ENCODE peak calls at places on chromosomes 4 and X, in five cellular contexts. Y is H1, S is HepG2, P is K562, V is GM12878. O is an unnamed sample.

GRCh38 chr4:7762376-7763040 is 177.2 kb downstream of the AFAP1 start:
- DNase-seq in Y (no peak), S (no peak), P (no peak), V (no peak), O (no peak)

GRCh38 chrX:44439242-44439641 is 95.8 kb upstream of the EFHC2 start:
- DNase-seq in Y (no peak), S (no peak), P (no peak), V (no peak), O (no peak)

GRCh38 chr4:930827-931193 is 1.3 kb downstream of the GAK start:
- DNase-seq in Y (no peak), S (no peak), P (no peak), V (no peak), O (no peak)

GRCh38 chr4:139489638-139490037 is 35.7 kb downstream of the RAB33B start:
- DNase-seq in Y (no peak), S (no peak), P (no peak), V (no peak), O (no peak)

GRCh38 chrX:155867821-155868220 is 13.3 kb upstream of the VAMP7 start:
- DNase-seq in Y (no peak), S (no peak), P (no peak), V (no peak), O (no peak)

GRCh38 chr4:136400829-136401228 is 1131.5 kb downstream of the PCDH18 start:
- DNase-seq in Y (no peak), S (peak), P (no peak), V (no peak), O (no peak)

GRCh38 chr4:67576538-67576937 is 18.0 kb downstream of the STAP1 start:
- DNase-seq in Y (no peak), S (no peak), P (no peak), V (no peak), O (no peak)

GRCh38 chr4:83964996-83965541 is 429.2 kb downstream of the GPAT3 start:
- DNase-seq in Y (no peak), S (no peak), P (peak), V (no peak), O (no peak)

GRCh38 chrX:43595931-43596330 is 60.2 kb upstream of the MAOA start:
- DNase-seq in Y (no peak), S (no peak), P (no peak), V (no peak), O (no peak)

GRCh38 chrX:30876367-30876766 is 12.7 kb downstream of the TAB3 start:
- DNase-seq in Y (no peak), S (peak), P (no peak), V (no peak), O (no peak)

GRCh38 chr4:129094347-129094746 is 1.0 kb upstream of the SCLT1 start:
- DNase-seq in Y (no peak), S (no peak), P (no peak), V (no peak), O (no peak)

GRCh38 chrX:14209034-14209433 is 179.3 kb upstream of the GEMIN8 start:
- DNase-seq in Y (no peak), S (no peak), P (no peak), V (no peak), O (no peak)

GRCh38 chr4:76407440-76408119 is 13.4 kb downstream of the CCDC158 start:
- DNase-seq in Y (no peak), S (no peak), P (no peak), V (no peak), O (no peak)

GRCh38 chrX:119693032-119693995 is at the start of gene SEPTIN6:
- DNase-seq in Y (peak), S (peak), P (peak), V (no peak), O (peak)

GRCh38 chrX:105526431-105526830 is 295.9 kb upstream of the NRK start:
- DNase-seq in Y (no peak), S (no peak), P (no peak), V (no peak), O (no peak)

DNA sequence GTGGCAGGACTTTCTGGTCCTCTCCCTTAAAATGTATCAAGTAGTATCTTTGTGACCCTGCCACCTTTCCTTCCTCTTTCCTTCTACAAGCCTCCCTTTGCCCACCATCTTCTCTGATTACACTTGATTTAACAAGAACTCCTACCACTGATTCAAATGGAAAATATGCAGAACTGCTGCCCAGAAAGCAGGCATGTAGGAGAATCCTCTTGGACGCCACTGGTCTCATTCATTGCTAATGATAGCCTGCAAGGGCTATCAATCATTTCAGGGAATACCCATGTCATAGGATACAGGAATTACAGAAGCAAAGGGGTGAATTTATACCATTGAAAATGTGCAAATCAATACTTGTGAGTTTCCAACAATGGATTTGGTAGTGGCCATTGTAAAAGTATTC is 294.6 kb upstream of the NRK start:
- DNase-seq in Y (no peak), S (no peak), P (no peak), V (no peak), O (no peak)
- TF ChIP-seq SP1 in Y (no peak), S (no peak), P (no peak), V (no peak), O (no peak)

GRCh38 chr4:147509386-147509785 is 28.5 kb downstream of the EDNRA start:
- DNase-seq in Y (no peak), S (no peak), P (no peak), V (no peak), O (peak)
- TF ChIP-seq ATF2 in Y (no peak), S (no peak), P (no peak), V (no peak), O (no peak)

GRCh38 chr4:86974481-86975050 is 39.8 kb downstream of the AFF1 start:
- DNase-seq in Y (no peak), S (no peak), P (no peak), V (no peak), O (no peak)

GRCh38 chr4:86971355-86971683 is 36.5 kb downstream of the AFF1 start:
- DNase-seq in Y (no peak), S (no peak), P (no peak), V (no peak), O (no peak)

GRCh38 chr4:86973668-86974067 is 38.9 kb downstream of the AFF1 start:
- DNase-seq in Y (no peak), S (peak), P (no peak), V (no peak), O (no peak)

GRCh38 chr4:86970447-86971354 is 35.9 kb downstream of the AFF1 start:
- DNase-seq in Y (no peak), S (no peak), P (no peak), V (no peak), O (no peak)

DNA sequence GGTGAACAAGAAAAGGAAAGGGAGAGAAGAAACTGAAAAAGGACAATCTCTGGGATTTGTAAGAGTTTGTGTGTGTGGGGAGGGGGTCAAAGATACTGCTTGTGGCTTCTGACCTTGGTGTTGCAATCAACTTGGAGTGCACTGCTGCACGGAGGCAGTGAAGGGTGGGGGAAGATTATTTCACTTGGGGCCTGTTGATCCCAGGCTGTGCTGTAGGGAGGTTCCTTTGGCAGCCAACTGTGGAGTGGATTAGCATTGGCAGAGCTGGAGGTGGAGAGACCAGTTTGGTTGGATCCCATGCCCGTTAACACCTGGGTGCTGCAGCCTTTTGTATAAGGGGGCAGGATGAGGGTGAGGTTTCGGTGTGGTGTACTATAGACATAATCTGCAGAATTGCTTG is 38.2 kb downstream of the AFF1 start:
- DNase-seq in Y (no peak), S (peak), P (peak), V (no peak), O (peak)
- TF ChIP-seq CREB1 in Y (no peak), S (peak), P (no peak), V (no peak), O (no peak)

DNA sequence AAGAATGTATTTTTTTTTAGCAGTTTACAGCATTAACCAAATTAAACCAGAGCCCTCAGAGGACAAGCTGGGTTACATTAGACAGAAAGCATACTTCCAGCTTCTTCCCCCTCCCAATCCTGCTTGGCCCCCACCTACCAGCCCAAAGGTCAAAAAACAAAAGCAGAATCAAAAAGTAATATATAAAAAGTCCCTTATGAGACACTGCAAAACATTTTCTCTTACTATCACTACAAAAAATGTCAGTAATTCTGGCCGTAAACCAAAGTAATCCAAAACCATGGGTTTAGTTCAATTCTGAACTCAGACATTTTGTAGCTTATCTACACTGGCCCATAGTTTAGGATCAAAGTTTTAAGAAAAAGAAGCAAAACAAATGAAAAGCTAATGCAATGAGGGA is 38.0 kb downstream of the APBB2 start:
- DNase-seq in Y (no peak), S (peak), P (no peak), V (no peak), O (no peak)
- TF ChIP-seq SP1 in Y (no peak), S (no peak), P (no peak), V (no peak), O (no peak)

DNA sequence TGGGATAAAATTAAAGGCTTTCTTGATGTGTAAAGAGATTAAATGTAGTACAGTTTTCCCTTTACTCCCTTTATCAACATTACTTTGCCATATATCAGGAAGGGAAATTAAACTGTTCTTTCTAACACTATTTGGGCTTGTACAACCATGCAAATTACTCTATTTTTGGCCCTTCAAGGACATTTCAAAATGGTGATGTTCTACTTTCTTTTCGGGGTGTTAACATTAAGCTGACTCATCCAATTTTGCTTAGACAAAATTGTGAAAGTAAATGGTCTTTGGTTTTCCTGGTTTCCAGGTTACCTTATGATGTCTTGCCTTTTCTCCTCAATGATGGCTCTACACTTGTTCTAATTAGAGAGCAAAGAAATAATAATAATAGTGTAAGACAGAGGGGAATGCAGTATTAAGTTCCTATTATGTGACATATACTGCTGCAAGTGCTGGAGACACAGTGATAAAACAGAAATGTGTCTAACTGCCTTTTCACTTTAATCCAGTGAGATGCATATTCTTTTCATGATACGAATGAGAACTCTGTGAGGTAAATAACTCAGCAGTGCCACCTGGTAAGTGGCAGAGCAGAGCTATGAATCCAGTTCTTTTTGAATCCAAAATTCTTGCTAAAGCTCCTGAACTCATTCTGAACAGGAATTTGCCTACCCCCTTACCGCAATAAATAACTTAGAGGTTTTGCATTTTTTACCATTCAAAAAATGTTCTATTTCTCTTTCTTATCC is 35.7 kb upstream of the PDE5A start:
- DNase-seq in Y (no peak), S (no peak), P (no peak), V (no peak), O (no peak)
- TF ChIP-seq ATF2 in Y (no peak), S (no peak), P (no peak), V (no peak), O (no peak)

GRCh38 chr4:98434816-98435215 is 173.6 kb downstream of the RAP1GDS1 start:
- DNase-seq in Y (no peak), S (no peak), P (no peak), V (no peak), O (no peak)
- TF ChIP-seq CREB1 in Y (no peak), S (no peak), P (no peak), V (no peak), O (no peak)